ENCODE peak calls at places on chromosomes 13 and 19, in eight cellular contexts. N is upper lobe of left lung; A is AG04450; S is cardiac muscle cell; V is right lobe of liver; W is heart right ventricle; R is breast epithelium; C is CD4-positive, CD25-positive, alpha-beta regulatory T cell. Q is an unnamed sample.

GRCh38 chr13:55653497-55653896 is 1487.2 kb upstream of the PRR20A start:
- DNase-seq in N (no peak), A (no peak), S (no peak), V (no peak), W (no peak), R (no peak), C (no peak), Q (no peak)

GRCh38 chr19:1171755-1172352 is 2.2 kb downstream of the SBNO2 start:
- DNase-seq in N (no peak), A (no peak), S (no peak), V (peak; percentile 30), W (no peak), R (no peak), C (no peak), Q (no peak)

GRCh38 chr13:80716610-80717081 is 375.7 kb upstream of the SPRY2 start:
- DNase-seq in N (no peak), A (no peak), S (peak; percentile 83), V (no peak), W (peak; percentile 30), R (no peak), C (no peak), Q (no peak)

GRCh38 chr19:3670258-3670795 is 29.9 kb downstream of the PIP5K1C start:
- DNase-seq in N (peak; percentile 38), A (peak; percentile 73), S (peak; percentile 95), V (no peak), W (peak; percentile 89), R (peak; percentile 65), C (no peak), Q (no peak)

GRCh38 chr13:74218291-74218690 is 84.1 kb upstream of the KLF12 start:
- DNase-seq in N (no peak), A (no peak), S (no peak), V (no peak), W (no peak), R (no peak), C (no peak), Q (no peak)

GRCh38 chr19:57850553-57851017 is 926 bp downstream of the ZNF587 start:
- DNase-seq in N (no peak), A (no peak), S (peak; percentile 42), V (no peak), W (peak; percentile 11), R (no peak), C (peak; percentile 27), Q (no peak)

GRCh38 chr13:39047560-39047959 is 9.3 kb downstream of the NHLRC3 start:
- DNase-seq in N (no peak), A (no peak), S (no peak), V (no peak), W (no peak), R (no peak), C (no peak), Q (no peak)

GRCh38 chr19:18168673-18169381 is 4.8 kb upstream of the IFI30 start:
- DNase-seq in N (no peak), A (no peak), S (no peak), V (no peak), W (no peak), R (no peak), C (no peak), Q (peak; percentile 92)

GRCh38 chr13:101690871-101691270 is 238.4 kb downstream of the ITGBL1 start:
- DNase-seq in N (no peak), A (no peak), S (no peak), V (no peak), W (no peak), R (no peak), C (no peak), Q (no peak)

GRCh38 chr13:34108396-34108795 is 290.4 kb downstream of the RFC3 start:
- DNase-seq in N (no peak), A (no peak), S (peak; percentile 2), V (no peak), W (no peak), R (no peak), C (no peak), Q (no peak)

GRCh38 chr19:16249826-16250434 is 52.2 kb downstream of the AP1M1 start:
- DNase-seq in N (no peak), A (peak; percentile 11), S (peak; percentile 27), V (no peak), W (no peak), R (no peak), C (no peak), Q (no peak)

GRCh38 chr13:65488606-65489005 is 1741.5 kb downstream of the PCDH9 start:
- DNase-seq in N (no peak), A (no peak), S (peak; percentile 16), V (no peak), W (no peak), R (no peak), C (no peak), Q (no peak)

GRCh38 chr19:56690668-56691067 is 19.1 kb upstream of the ZNF835 start:
- DNase-seq in N (no peak), A (no peak), S (no peak), V (no peak), W (no peak), R (no peak), C (no peak), Q (no peak)

GRCh38 chr19:7673995-7674667 is 2.8 kb upstream of the MCEMP1 start:
- DNase-seq in N (peak; percentile 89), A (no peak), S (peak; percentile 63), V (peak; percentile 73), W (peak; percentile 40), R (no peak), C (peak; percentile 70), Q (no peak)

GRCh38 chr13:111343186-111343805 is 22.9 kb downstream of the TEX29 start:
- DNase-seq in N (no peak), A (no peak), S (no peak), V (no peak), W (peak; percentile 0), R (no peak), C (no peak), Q (peak; percentile 74)

GRCh38 chr13:32454886-32455593 is 27.1 kb upstream of the N4BP2L1 start:
- DNase-seq in N (no peak), A (no peak), S (no peak), V (no peak), W (no peak), R (no peak), C (no peak), Q (no peak)

GRCh38 chr19:13507053-13507611 is 853 bp upstream of the CACNA1A start:
- DNase-seq in N (no peak), A (no peak), S (peak; percentile 40), V (no peak), W (no peak), R (no peak), C (no peak), Q (no peak)

GRCh38 chr19:29761575-29762225 is 46.6 kb upstream of the C19orf12 start:
- DNase-seq in N (no peak), A (no peak), S (no peak), V (no peak), W (no peak), R (no peak), C (no peak), Q (no peak)
- H3K27ac ChIP-seq in N (no peak overlapping the region), A (no peak overlapping the region), S (no peak overlapping the region), V (no peak overlapping the region), W (no peak overlapping the region), R (no peak overlapping the region), C (no peak overlapping the region), Q (no peak overlapping the region)

DNA sequence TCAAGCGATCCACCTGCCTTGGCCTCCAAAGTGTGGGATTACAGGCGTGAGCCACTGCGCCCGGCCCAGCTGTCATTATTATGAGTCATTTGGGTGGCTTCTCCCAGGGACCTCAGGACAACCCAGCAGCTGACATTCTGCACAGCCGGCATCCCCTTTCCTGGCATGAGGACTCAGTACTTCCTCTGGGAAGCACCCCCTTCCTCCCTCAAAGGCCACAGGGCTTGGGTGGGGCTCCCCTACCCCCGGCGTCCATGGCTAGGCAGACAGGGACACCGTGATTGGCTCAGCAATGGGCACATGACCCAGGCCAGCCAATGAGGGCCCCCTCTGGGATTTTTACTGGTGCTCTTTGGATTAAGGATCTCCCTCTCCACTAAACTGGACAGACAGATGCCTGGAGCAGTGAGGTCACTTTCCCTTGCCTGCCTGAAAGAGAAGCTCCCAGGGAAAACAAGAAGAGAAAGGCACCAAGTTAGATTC is 6.0 kb downstream of the KANK2 start:
- DNase-seq in N (peak; percentile 71), A (no peak), S (peak; percentile 62), V (no peak), W (peak; percentile 72), R (no peak), C (no peak), Q (no peak)
- H3K27ac ChIP-seq in N (peak overlapping the region; percentile 74), A (peak overlapping the region; percentile 39), S (no peak overlapping the region), V (no peak overlapping the region), W (peak overlapping the region; percentile 91), R (peak overlapping the region; percentile 29), C (no peak overlapping the region), Q (peak overlapping the region; percentile 91)

GRCh38 chr13:45718063-45718462 is 15.9 kb downstream of the CBY2 start:
- DNase-seq in N (no peak), A (no peak), S (peak; percentile 40), V (no peak), W (no peak), R (no peak), C (peak; percentile 38), Q (peak; percentile 1)

GRCh38 chr13:45714170-45714569 is 12.1 kb downstream of the CBY2 start:
- DNase-seq in N (no peak), A (no peak), S (no peak), V (no peak), W (no peak), R (no peak), C (no peak), Q (peak; percentile 43)

GRCh38 chr13:45715351-45715750 is 13.2 kb downstream of the CBY2 start:
- DNase-seq in N (no peak), A (no peak), S (no peak), V (no peak), W (no peak), R (no peak), C (no peak), Q (peak; percentile 31)

GRCh38 chr13:45718992-45719391 is 16.9 kb downstream of the CBY2 start:
- DNase-seq in N (no peak), A (no peak), S (peak; percentile 9), V (no peak), W (no peak), R (no peak), C (no peak), Q (no peak)

DNA sequence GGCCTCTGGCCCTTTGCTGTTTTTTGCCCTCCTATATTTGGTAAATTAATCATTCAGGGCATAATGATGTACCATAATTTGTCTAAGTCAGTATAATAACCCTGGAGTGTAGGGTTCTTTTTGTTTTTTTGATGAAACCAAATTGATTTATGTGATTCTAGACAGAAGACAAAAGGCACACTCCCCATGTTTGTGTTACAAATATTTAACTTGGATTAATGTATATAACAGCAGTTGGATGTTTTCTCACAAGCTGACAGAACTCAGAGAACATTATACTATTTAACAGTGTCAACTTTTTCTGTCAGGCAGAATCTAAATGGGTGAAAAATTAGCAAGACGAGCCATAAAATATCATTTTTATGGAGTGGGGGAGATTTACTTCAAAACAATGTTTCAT is 15.2 kb downstream of the CBY2 start:
- DNase-seq in N (no peak), A (no peak), S (no peak), V (no peak), W (no peak), R (no peak), C (no peak), Q (no peak)
- H3K27ac ChIP-seq in N (no peak overlapping the region), A (no peak overlapping the region), S (no peak overlapping the region), V (no peak overlapping the region), W (no peak overlapping the region), R (no peak overlapping the region), C (no peak overlapping the region), Q (no peak overlapping the region)

DNA sequence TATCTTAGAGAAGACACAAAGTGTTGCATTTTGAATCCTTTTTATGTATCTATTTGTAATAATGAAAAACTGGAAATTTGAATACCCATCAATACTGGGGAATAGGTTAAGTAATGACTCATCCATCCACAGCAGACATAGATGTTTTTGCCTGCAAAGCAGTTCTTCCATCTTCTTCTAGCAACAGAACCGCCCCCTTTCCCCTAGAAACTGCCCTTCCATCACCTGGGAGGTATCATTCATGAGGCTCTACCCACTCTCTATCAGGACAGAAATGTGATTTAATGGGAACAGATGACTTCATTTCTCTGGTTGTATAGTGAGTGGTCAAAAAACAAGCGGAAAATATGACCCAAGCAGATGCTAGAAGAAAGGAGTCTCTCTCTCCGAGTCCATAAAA is 532.9 kb downstream of the UQCRFS1 start:
- DNase-seq in N (no peak), A (no peak), S (no peak), V (no peak), W (no peak), R (no peak), C (no peak), Q (no peak)
- H3K27ac ChIP-seq in N (no peak overlapping the region), A (no peak overlapping the region), S (no peak overlapping the region), V (no peak overlapping the region), W (no peak overlapping the region), R (no peak overlapping the region), C (no peak overlapping the region), Q (no peak overlapping the region)

Q was measured in vagina.